ENCODE peak calls at places on chromosomes 12 and 14, in eight cellular contexts. V is B cell; W is activated CD8-positive, alpha-beta T cell treated with anti-CD3 and anti-CD28 coated beads for 36 hours; Q is foreskin fibroblast; O is dermis microvascular lymphatic vessel endothelial cell; I is hepatocyte; N is activated CD4-positive, alpha-beta T cell treated with anti-CD3 and anti-CD28 coated beads for 1 hour; X is NCI-H1092. J is an unnamed sample.

GRCh38 chr12:95204141-95204866 is 13.0 kb downstream of the FGD6 start:
- DNase-seq in Q (peak), N (no peak), O (no peak), W (no peak), X (no peak), I (peak), V (peak), J (peak)

GRCh38 chr12:120013659-120014380 is 24.8 kb downstream of the BICDL1 start:
- DNase-seq in N (no peak), X (no peak), O (no peak), I (no peak), V (peak), W (peak), Q (no peak), J (no peak)

GRCh38 chr12:86698581-86698980 is 442.4 kb upstream of the MGAT4C start:
- DNase-seq in I (no peak), W (no peak), V (no peak), Q (peak), O (no peak), X (no peak), N (no peak), J (peak)

GRCh38 chr12:57893460-57894353 is 47.2 kb upstream of the CTDSP2 start:
- DNase-seq in N (no peak), Q (peak), O (no peak), W (no peak), V (no peak), X (no peak), I (peak), J (peak)

GRCh38 chr12:22355011-22355580 is 20.6 kb upstream of the ST8SIA1 start:
- DNase-seq in X (no peak), Q (no peak), O (no peak), V (no peak), I (no peak), W (no peak), N (no peak), J (no peak)

GRCh38 chr12:107461222-107461980 is 224.2 kb upstream of the PWP1 start:
- DNase-seq in Q (peak), V (no peak), N (no peak), W (no peak), O (no peak), X (peak), I (peak), J (peak)

GRCh38 chr12:121939992-121940766 is 21.8 kb downstream of the CFAP251 start:
- DNase-seq in I (no peak), O (no peak), W (no peak), V (no peak), X (no peak), N (no peak), Q (no peak), J (no peak)

GRCh38 chr14:104886690-104887622 is 21.9 kb downstream of the CEP170B start:
- DNase-seq in X (no peak), V (no peak), N (no peak), I (no peak), Q (no peak), O (no peak), W (no peak), J (no peak)

GRCh38 chr14:67514650-67515385 is 18.3 kb upstream of the PLEKHH1 start:
- DNase-seq in N (peak), W (peak), Q (peak), I (peak), X (peak), V (peak), O (peak), J (no peak)

GRCh38 chr14:33940561-33941011 is 10.3 kb downstream of the EGLN3 start:
- DNase-seq in X (no peak), N (no peak), Q (no peak), V (no peak), I (no peak), W (no peak), O (no peak), J (no peak)

GRCh38 chr14:83395321-83395720 is 1861.7 kb upstream of the SEL1L start:
- DNase-seq in W (no peak), Q (no peak), I (no peak), V (no peak), O (no peak), N (no peak), X (no peak), J (no peak)

GRCh38 chr12:6934110-6934509 is 6.4 kb downstream of the ATN1 start:
- DNase-seq in N (no peak), Q (peak), O (peak), X (no peak), I (no peak), W (no peak), V (no peak), J (no peak)

GRCh38 chr12:47547077-47547476 is 158.8 kb downstream of the RPAP3 start:
- DNase-seq in W (no peak), Q (peak), I (no peak), V (no peak), O (peak), N (no peak), X (no peak), J (peak)

GRCh38 chr14:53295985-53296582 is 143.0 kb upstream of the DDHD1 start:
- DNase-seq in V (peak), I (peak), N (no peak), O (peak), X (no peak), Q (peak), W (peak), J (no peak)

GRCh38 chr12:120056739-120057138 is 59.8 kb downstream of the RAB35 start:
- DNase-seq in Q (no peak), W (no peak), I (no peak), O (no peak), V (no peak), X (no peak), N (no peak), J (no peak)

GRCh38 chr14:72476657-72477499 is 417.0 kb downstream of the DPF3 start:
- DNase-seq in V (peak), O (no peak), I (peak), W (peak), X (no peak), Q (peak), N (peak), J (peak)

GRCh38 chr14:101887219-101887618 is 77.2 kb upstream of the DYNC1H1 start:
- DNase-seq in I (no peak), Q (no peak), W (no peak), X (no peak), O (no peak), N (no peak), V (no peak), J (no peak)

GRCh38 chr12:13288501-13288900 is 92.0 kb downstream of the EMP1 start:
- DNase-seq in W (no peak), Q (no peak), N (no peak), I (no peak), O (no peak), X (no peak), V (no peak), J (no peak)

GRCh38 chr14:88866305-88866704 is 41.9 kb downstream of the TTC8 start:
- DNase-seq in X (no peak), O (no peak), I (no peak), W (no peak), N (no peak), V (no peak), Q (no peak), J (no peak)

GRCh38 chr12:53069621-53070410 is 9.4 kb downstream of the SPRYD3 start:
- DNase-seq in W (no peak), V (no peak), I (no peak), Q (no peak), X (no peak), N (no peak), O (no peak), J (no peak)

GRCh38 chr14:74975059-74975810 is 19.8 kb upstream of the PGF start:
- DNase-seq in N (no peak), W (no peak), I (no peak), V (no peak), Q (no peak), X (no peak), O (no peak), J (no peak)